ENCODE peak calls at places on chromosome 15, in six cellular contexts. One of them, this sample, is unnamed. For H3K4me1, the result is how much of the 10 kb centered on the place peaks cover.

GRCh38 chr15:49560045-49560444 is 60.6 kb downstream of the FAM227B start:
- DNase-seq in PC-3: no peak
- DNase-seq in aorta: no peak
- DNase-seq in kidney: no peak
- DNase-seq in Peyer's patch: no peak
- DNase-seq in heart left ventricle: no peak
- DNase-seq in this sample: no peak

GRCh38 chr15:99021669-99022068 is 14.1 kb upstream of the PGPEP1L start:
- DNase-seq in PC-3: no peak
- DNase-seq in aorta: no peak
- DNase-seq in kidney: no peak
- DNase-seq in Peyer's patch: no peak
- DNase-seq in heart left ventricle: no peak
- DNase-seq in this sample: no peak

GRCh38 chr15:25060472-25060803 is 105.7 kb downstream of the SNRPN start:
- DNase-seq in PC-3: no peak
- DNase-seq in aorta: no peak
- DNase-seq in kidney: no peak
- DNase-seq in Peyer's patch: no peak
- DNase-seq in heart left ventricle: no peak
- DNase-seq in this sample: peak

GRCh38 chr15:99618941-99619411 is 53.2 kb downstream of the MEF2A start:
- DNase-seq in PC-3: peak
- DNase-seq in aorta: no peak
- DNase-seq in kidney: no peak
- DNase-seq in Peyer's patch: no peak
- DNase-seq in heart left ventricle: no peak
- DNase-seq in this sample: no peak

GRCh38 chr15:92163641-92164040 is 230.0 kb upstream of the ST8SIA2 start:
- DNase-seq in PC-3: no peak
- DNase-seq in aorta: no peak
- DNase-seq in kidney: no peak
- DNase-seq in Peyer's patch: no peak
- DNase-seq in heart left ventricle: no peak
- DNase-seq in this sample: no peak

GRCh38 chr15:34233614-34234013 is 8.8 kb downstream of the EMC4 start:
- DNase-seq in PC-3: no peak
- DNase-seq in aorta: no peak
- DNase-seq in kidney: no peak
- DNase-seq in Peyer's patch: no peak
- DNase-seq in heart left ventricle: no peak
- DNase-seq in this sample: no peak

GRCh38 chr15:31258260-31258659 is 68.4 kb upstream of the KLF13 start:
- DNase-seq in PC-3: no peak
- DNase-seq in aorta: no peak
- DNase-seq in kidney: no peak
- DNase-seq in Peyer's patch: no peak
- DNase-seq in heart left ventricle: no peak
- DNase-seq in this sample: no peak

GRCh38 chr15:64635486-64635815 is 139.9 kb downstream of the RBPMS2 start:
- DNase-seq in PC-3: no peak
- DNase-seq in aorta: no peak
- DNase-seq in kidney: no peak
- DNase-seq in Peyer's patch: no peak
- DNase-seq in heart left ventricle: peak
- DNase-seq in this sample: no peak

GRCh38 chr15:52787549-52788098 is 2.5 kb downstream of the ONECUT1 start:
- DNase-seq in PC-3: no peak
- DNase-seq in aorta: no peak
- DNase-seq in kidney: peak
- DNase-seq in Peyer's patch: no peak
- DNase-seq in heart left ventricle: no peak
- DNase-seq in this sample: no peak

GRCh38 chr15:66221126-66221525 is 32.4 kb downstream of the MEGF11 start:
- DNase-seq in PC-3: no peak
- DNase-seq in aorta: no peak
- DNase-seq in kidney: no peak
- DNase-seq in Peyer's patch: no peak
- DNase-seq in heart left ventricle: no peak
- DNase-seq in this sample: peak

GRCh38 chr15:31360843-31361763 is 34.5 kb downstream of the KLF13 start:
- DNase-seq in PC-3: no peak
- DNase-seq in aorta: no peak
- DNase-seq in kidney: no peak
- DNase-seq in Peyer's patch: peak
- DNase-seq in heart left ventricle: peak
- DNase-seq in this sample: peak

GRCh38 chr15:94383041-94383440 is 151.7 kb downstream of the MCTP2 start:
- DNase-seq in PC-3: no peak
- DNase-seq in aorta: no peak
- DNase-seq in kidney: no peak
- DNase-seq in Peyer's patch: no peak
- DNase-seq in heart left ventricle: no peak
- DNase-seq in this sample: no peak

GRCh38 chr15:35912196-35912595 is 366.2 kb upstream of the DPH6 start:
- DNase-seq in PC-3: peak
- DNase-seq in aorta: no peak
- DNase-seq in kidney: no peak
- DNase-seq in Peyer's patch: no peak
- DNase-seq in heart left ventricle: no peak
- DNase-seq in this sample: no peak

GRCh38 chr15:92839696-92840095 is 60.4 kb upstream of the CHD2 start:
- DNase-seq in PC-3: no peak
- DNase-seq in aorta: no peak
- DNase-seq in kidney: no peak
- DNase-seq in Peyer's patch: peak
- DNase-seq in heart left ventricle: no peak
- DNase-seq in this sample: no peak

GRCh38 chr15:23483821-23484299 is 36.8 kb upstream of the GOLGA6L2 start:
- DNase-seq in PC-3: no peak
- DNase-seq in aorta: no peak
- DNase-seq in kidney: no peak
- DNase-seq in Peyer's patch: no peak
- DNase-seq in heart left ventricle: no peak
- DNase-seq in this sample: no peak

GRCh38 chr15:57472861-57473260 is 96.6 kb downstream of the CGNL1 start:
- DNase-seq in PC-3: no peak
- DNase-seq in aorta: no peak
- DNase-seq in kidney: no peak
- DNase-seq in Peyer's patch: no peak
- DNase-seq in heart left ventricle: no peak
- DNase-seq in this sample: no peak

GRCh38 chr15:41284425-41285177 is 47.8 kb downstream of the OIP5 start:
- DNase-seq in PC-3: peak
- DNase-seq in aorta: no peak
- DNase-seq in kidney: no peak
- DNase-seq in Peyer's patch: peak
- DNase-seq in heart left ventricle: peak
- DNase-seq in this sample: no peak

GRCh38 chr15:78329625-78330024 is 10.5 kb upstream of the CRABP1 start:
- DNase-seq in PC-3: peak
- DNase-seq in aorta: no peak
- DNase-seq in kidney: peak
- DNase-seq in Peyer's patch: no peak
- DNase-seq in heart left ventricle: no peak
- DNase-seq in this sample: no peak

GRCh38 chr15:59632714-59633113 is 21.1 kb downstream of the GCNT3 start:
- DNase-seq in PC-3: peak
- DNase-seq in aorta: no peak
- DNase-seq in kidney: no peak
- DNase-seq in Peyer's patch: no peak
- DNase-seq in heart left ventricle: no peak
- DNase-seq in this sample: no peak

GRCh38 chr15:38635170-38635569 is 70.6 kb upstream of the RASGRP1 start:
- DNase-seq in PC-3: no peak
- DNase-seq in aorta: no peak
- DNase-seq in kidney: no peak
- DNase-seq in Peyer's patch: no peak
- DNase-seq in heart left ventricle: no peak
- DNase-seq in this sample: no peak

GRCh38 chr15:32659340-32659831 is 17.9 kb downstream of the SCG5 start:
- DNase-seq in PC-3: peak
- DNase-seq in aorta: peak
- DNase-seq in kidney: no peak
- DNase-seq in Peyer's patch: no peak
- DNase-seq in heart left ventricle: no peak
- DNase-seq in this sample: no peak

GRCh38 chr15:73318463-73319351 is 50.1 kb downstream of the HCN4 start:
- DNase-seq in PC-3: no peak
- DNase-seq in aorta: no peak
- DNase-seq in kidney: peak
- DNase-seq in Peyer's patch: no peak
- DNase-seq in heart left ventricle: no peak
- DNase-seq in this sample: peak

GRCh38 chr15:91942676-91943417 is 89.3 kb downstream of the SLCO3A1 start:
- DNase-seq in PC-3: peak
- DNase-seq in aorta: peak
- DNase-seq in kidney: peak
- DNase-seq in Peyer's patch: peak
- DNase-seq in heart left ventricle: peak
- DNase-seq in this sample: peak

GRCh38 chr15:77418341-77419049 is 1.4 kb downstream of the PEAK1 start:
- DNase-seq in PC-3: peak
- DNase-seq in aorta: no peak
- DNase-seq in kidney: no peak
- DNase-seq in Peyer's patch: no peak
- DNase-seq in heart left ventricle: no peak
- DNase-seq in this sample: no peak

GRCh38 chr15:79957741-79958140 is 13.3 kb downstream of the BCL2A1 start:
- DNase-seq in PC-3: no peak
- DNase-seq in aorta: no peak
- DNase-seq in kidney: no peak
- DNase-seq in Peyer's patch: no peak
- DNase-seq in heart left ventricle: no peak
- DNase-seq in this sample: no peak

GRCh38 chr15:69647160-69647513 is 194.5 kb downstream of the RPLP1 start:
- DNase-seq in PC-3: no peak
- DNase-seq in aorta: no peak
- DNase-seq in kidney: no peak
- DNase-seq in Peyer's patch: no peak
- DNase-seq in heart left ventricle: no peak
- DNase-seq in this sample: no peak

GRCh38 chr15:57611119-57611518 is 19.4 kb downstream of the MYZAP start:
- DNase-seq in PC-3: no peak
- DNase-seq in aorta: no peak
- DNase-seq in kidney: no peak
- DNase-seq in Peyer's patch: no peak
- DNase-seq in heart left ventricle: no peak
- DNase-seq in this sample: no peak

GRCh38 chr15:86690566-86690965 is 610.9 kb downstream of the AGBL1 start:
- DNase-seq in PC-3: peak
- DNase-seq in aorta: no peak
- DNase-seq in kidney: no peak
- DNase-seq in Peyer's patch: no peak
- DNase-seq in heart left ventricle: no peak
- DNase-seq in this sample: no peak

GRCh38 chr15:70249616-70250015 is 151.9 kb upstream of the TLE3 start:
- DNase-seq in PC-3: no peak
- DNase-seq in aorta: no peak
- DNase-seq in kidney: no peak
- DNase-seq in Peyer's patch: no peak
- DNase-seq in heart left ventricle: no peak
- DNase-seq in this sample: no peak

GRCh38 chr15:90761629-90762028 is 44.5 kb downstream of the BLM start:
- DNase-seq in PC-3: no peak
- DNase-seq in aorta: no peak
- DNase-seq in kidney: no peak
- DNase-seq in Peyer's patch: no peak
- DNase-seq in heart left ventricle: no peak
- DNase-seq in this sample: no peak

DNA sequence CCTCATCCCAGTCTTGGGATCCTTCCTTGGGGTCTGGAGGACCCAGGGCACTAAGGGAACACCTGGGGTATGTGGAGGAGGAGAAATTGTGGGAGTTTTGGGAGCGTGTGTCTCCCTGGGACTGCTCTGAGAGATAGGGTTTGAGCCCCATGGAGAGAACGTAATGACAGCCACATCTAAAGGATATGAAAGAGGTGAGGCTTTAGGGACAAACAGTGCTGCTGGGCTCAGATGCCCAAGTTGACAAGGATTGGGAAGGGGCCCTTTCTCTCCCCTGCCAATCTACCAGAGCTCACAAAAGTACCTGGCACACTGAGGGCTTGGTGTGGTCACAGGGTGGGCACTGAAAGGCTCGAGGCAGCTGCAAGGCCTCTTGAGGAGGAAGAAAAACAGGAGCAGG is 13.3 kb upstream of the STARD5 start:
- DNase-seq in PC-3: no peak
- DNase-seq in aorta: no peak
- DNase-seq in kidney: no peak
- DNase-seq in Peyer's patch: no peak
- DNase-seq in heart left ventricle: no peak
- DNase-seq in this sample: no peak
- H3K27ac ChIP-seq in PC-3: no peak
- H3K27ac ChIP-seq in aorta: no peak
- H3K27ac ChIP-seq in kidney: no peak
- H3K27ac ChIP-seq in Peyer's patch: no peak
- H3K27ac ChIP-seq in heart left ventricle: peak
- H3K27ac ChIP-seq in this sample: no peak

GRCh38 chr15:68428431-68428940 is 3.5 kb downstream of the ITGA11 start:
- DNase-seq in PC-3: no peak
- DNase-seq in aorta: no peak
- DNase-seq in kidney: peak
- DNase-seq in Peyer's patch: no peak
- DNase-seq in heart left ventricle: no peak
- DNase-seq in this sample: no peak
- H3K4me3 ChIP-seq in PC-3: no peak
- H3K4me3 ChIP-seq in aorta: no peak
- H3K4me3 ChIP-seq in kidney: no peak
- H3K4me3 ChIP-seq in Peyer's patch: no peak
- H3K4me3 ChIP-seq in heart left ventricle: no peak
- H3K4me3 ChIP-seq in this sample: no peak

GRCh38 chr15:84840741-84841429 is 23.7 kb downstream of the ALPK3 start:
- DNase-seq in PC-3: no peak
- DNase-seq in aorta: peak
- DNase-seq in kidney: peak
- DNase-seq in Peyer's patch: no peak
- DNase-seq in heart left ventricle: peak
- DNase-seq in this sample: peak
- H3K4me1 ChIP-seq in PC-3: under half
- H3K4me1 ChIP-seq in aorta: under half
- H3K4me1 ChIP-seq in kidney: under half
- H3K4me1 ChIP-seq in Peyer's patch: under half
- H3K4me1 ChIP-seq in heart left ventricle: half or more
- H3K4me1 ChIP-seq in this sample: under half

GRCh38 chr15:29376580-29376979 is 107.0 kb upstream of the NSMCE3 start:
- DNase-seq in PC-3: no peak
- DNase-seq in aorta: no peak
- DNase-seq in kidney: no peak
- DNase-seq in Peyer's patch: no peak
- DNase-seq in heart left ventricle: no peak
- DNase-seq in this sample: no peak
- H3K27ac ChIP-seq in PC-3: no peak
- H3K27ac ChIP-seq in aorta: no peak
- H3K27ac ChIP-seq in kidney: no peak
- H3K27ac ChIP-seq in Peyer's patch: no peak
- H3K27ac ChIP-seq in heart left ventricle: no peak
- H3K27ac ChIP-seq in this sample: no peak